ENCODE peak calls at places on chromosomes 4 and X, in eight cellular contexts. F, S, O, P, U, R, V and G are unnamed samples.

GRCh38 chr4:129278868-129279267 is 182.9 kb downstream of the C4orf33 start:
- DNase-seq in F (no peak), S (no peak), O (no peak), P (no peak), U (no peak), R (no peak), V (no peak), G (no peak)

GRCh38 chrX:70960728-70961127 is 29.8 kb upstream of the SLC7A3 start:
- DNase-seq in F (no peak), S (no peak), O (no peak), P (no peak), U (no peak), R (peak), V (no peak), G (no peak)

GRCh38 chrX:20361890-20362262 is 95.2 kb upstream of the RPS6KA3 start:
- DNase-seq in F (peak), S (no peak), O (no peak), P (peak), U (peak), R (peak), V (no peak), G (peak)

GRCh38 chr4:73648478-73648877 is 28.2 kb upstream of the RASSF6 start:
- DNase-seq in F (no peak), S (no peak), O (no peak), P (no peak), U (no peak), R (no peak), V (no peak), G (no peak)

GRCh38 chrX:12440245-12440644 is 302.0 kb downstream of the FRMPD4 start:
- DNase-seq in F (no peak), S (no peak), O (no peak), P (no peak), U (no peak), R (no peak), V (no peak), G (no peak)

GRCh38 chr4:46994007-46994405 is 625 bp upstream of the GABRA4 start:
- DNase-seq in F (no peak), S (no peak), O (peak), P (no peak), U (peak), R (no peak), V (no peak), G (peak)

GRCh38 chr4:1207157-1207470 is 34.7 kb upstream of the SPON2 start:
- DNase-seq in F (no peak), S (peak), O (peak), P (no peak), U (no peak), R (no peak), V (no peak), G (peak)

GRCh38 chr4:75939890-75940691 is 722 bp downstream of the NAAA start:
- DNase-seq in F (peak), S (peak), O (peak), P (peak), U (peak), R (peak), V (peak), G (peak)

GRCh38 chr4:26410385-26411293 is 79.6 kb downstream of the CCKAR start:
- DNase-seq in F (peak), S (no peak), O (no peak), P (peak), U (peak), R (peak), V (peak), G (no peak)

GRCh38 chr4:2036866-2037265 is 22.3 kb upstream of the NAT8L start:
- DNase-seq in F (no peak), S (no peak), O (no peak), P (no peak), U (no peak), R (no peak), V (peak), G (no peak)

GRCh38 chr4:143381171-143382118 is 44.8 kb downstream of the GAB1 start:
- DNase-seq in F (peak), S (peak), O (peak), P (peak), U (peak), R (peak), V (no peak), G (no peak)

GRCh38 chr4:3399277-3400194 is 42.2 kb upstream of the HGFAC start:
- DNase-seq in F (no peak), S (no peak), O (peak), P (peak), U (no peak), R (peak), V (no peak), G (no peak)

GRCh38 chrX:15815779-15816452 is 25.6 kb downstream of the ZRSR2 start:
- DNase-seq in F (peak), S (no peak), O (no peak), P (peak), U (peak), R (peak), V (no peak), G (no peak)

GRCh38 chr4:132332932-132333722 is 816.0 kb upstream of the PCDH10 start:
- DNase-seq in F (peak), S (no peak), O (no peak), P (peak), U (no peak), R (no peak), V (no peak), G (no peak)

GRCh38 chrX:149652232-149652981 is 20.8 kb upstream of the TMEM185A start:
- DNase-seq in F (no peak), S (no peak), O (no peak), P (no peak), U (no peak), R (no peak), V (no peak), G (no peak)

GRCh38 chr4:62415256-62415655 is 1215.1 kb downstream of the ADGRL3 start:
- DNase-seq in F (no peak), S (no peak), O (no peak), P (no peak), U (no peak), R (no peak), V (no peak), G (no peak)

GRCh38 chr4:76003015-76003414 is 4.3 kb downstream of the CXCL9 start:
- DNase-seq in F (no peak), S (no peak), O (peak), P (peak), U (no peak), R (no peak), V (no peak), G (no peak)

GRCh38 chrX:97639526-97639925 is 755.8 kb downstream of the RPA4 start:
- DNase-seq in F (no peak), S (no peak), O (no peak), P (no peak), U (no peak), R (no peak), V (peak), G (no peak)
- H3K4me3 ChIP-seq in F (no peak), S (no peak), O (no peak), P (no peak), U (no peak), R (no peak), V (peak), G (no peak)

GRCh38 chr4:177769155-177769554 is 326.9 kb upstream of the AGA start:
- DNase-seq in F (no peak), S (no peak), O (no peak), P (no peak), U (no peak), R (no peak), V (no peak), G (no peak)
- H3K4me3 ChIP-seq in F (no peak), S (no peak), O (no peak), P (no peak), U (no peak), R (no peak), V (no peak), G (no peak)

GRCh38 chr4:153257966-153258365 is 53.7 kb downstream of the TRIM2 start:
- DNase-seq in F (no peak), S (no peak), O (no peak), P (no peak), U (no peak), R (no peak), V (no peak), G (no peak)
- H3K4me3 ChIP-seq in F (no peak), S (no peak), O (no peak), P (no peak), U (no peak), R (no peak), V (no peak), G (no peak)

GRCh38 chrX:48956728-48957414 is 536 bp downstream of the OTUD5 start:
- DNase-seq in F (no peak), S (no peak), O (peak), P (no peak), U (no peak), R (peak), V (no peak), G (no peak)
- H3K4me3 ChIP-seq in F (peak), S (peak), O (peak), P (peak), U (peak), R (peak), V (peak), G (peak)

DNA sequence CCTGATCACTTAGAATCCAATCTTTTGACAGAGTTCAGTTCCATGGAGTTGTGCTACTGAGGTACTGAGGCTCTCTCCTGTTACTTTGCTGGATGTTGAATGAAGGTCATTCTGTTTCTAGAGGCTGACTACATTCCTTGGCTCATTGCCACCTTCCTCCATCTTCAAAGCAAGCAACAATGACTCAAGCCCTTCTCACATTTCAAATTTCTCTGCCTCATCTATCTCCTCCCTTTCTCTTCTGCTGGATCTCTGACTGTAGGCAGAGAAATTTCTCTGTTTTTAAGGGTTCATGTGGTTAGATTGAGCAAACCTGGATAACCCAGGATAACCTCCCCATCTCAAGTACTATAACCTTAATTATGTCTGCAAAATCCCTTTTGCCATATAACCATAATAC is 775.4 kb downstream of the STPG2 start:
- DNase-seq in F (no peak), S (no peak), O (no peak), P (peak), U (no peak), R (peak), V (no peak), G (no peak)
- H3K4me3 ChIP-seq in F (no peak), S (no peak), O (no peak), P (no peak), U (no peak), R (no peak), V (no peak), G (no peak)

DNA sequence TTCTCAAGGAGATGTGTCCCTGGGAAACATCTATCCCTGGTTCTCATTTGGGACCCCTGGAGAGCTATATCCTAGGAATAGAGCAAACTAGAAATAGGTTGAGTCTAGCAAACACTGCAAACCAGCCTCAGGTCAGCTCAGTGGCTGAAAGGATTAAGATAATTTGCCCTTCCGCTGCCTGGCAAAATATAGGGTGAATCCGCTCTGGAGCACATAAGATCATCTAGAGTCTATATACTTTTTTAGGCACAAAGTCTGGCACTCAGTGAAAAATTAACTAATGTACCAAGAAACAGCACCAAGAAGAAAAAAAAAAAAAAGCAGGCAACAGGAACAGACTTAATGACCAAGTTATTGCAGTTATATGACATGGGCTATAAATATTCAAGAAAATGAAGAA is 7.3 kb upstream of the GUCY2F start:
- DNase-seq in F (no peak), S (no peak), O (no peak), P (no peak), U (no peak), R (no peak), V (no peak), G (no peak)
- H3K4me3 ChIP-seq in F (no peak), S (no peak), O (no peak), P (no peak), U (no peak), R (no peak), V (no peak), G (no peak)

GRCh38 chr4:169774466-169775445 is 17.0 kb upstream of the HPF1 start:
- DNase-seq in F (no peak), S (peak), O (no peak), P (no peak), U (no peak), R (peak), V (no peak), G (no peak)
- H3K4me3 ChIP-seq in F (peak), S (peak), O (peak), P (peak), U (no peak), R (peak), V (no peak), G (peak)